ENCODE peak calls at places on chromosomes 6 and 20, in nine cellular contexts. A is effector CD4-positive, alpha-beta T cell; E is CD4-positive, alpha-beta T cell; P is kidney tubule cell; Z is astrocyte of the spinal cord; U is activated CD4-positive, alpha-beta T cell treated with anti-CD3 and anti-CD28 coated beads for 48 hours; F is AG08395; W is stimulated activated CD4-positive, alpha-beta T cell treated with anti-CD3 and anti-CD28 coated beads, Interleukin-1b, Interleukin-23, amount 100 ng/mL, for 24 hours; Y is putamen. O is an unnamed sample.

GRCh38 chr20:63860325-63861051 is 810 bp upstream of the ABHD16B start:
- DNase-seq in U (no peak), E (no peak), Y (no peak), P (no peak), F (no peak), A (no peak), Z (no peak), W (no peak), O (no peak)

GRCh38 chr20:36112112-36112511 is 42.4 kb upstream of the EPB41L1 start:
- DNase-seq in U (no peak), W (no peak), F (no peak), P (no peak), Y (no peak), A (no peak), E (no peak), Z (no peak), O (no peak)

GRCh38 chr20:17570347-17571152 is 675 bp downstream of the DSTN start:
- DNase-seq in Y (peak), U (no peak), Z (peak), F (peak), A (peak), E (peak), P (peak), W (no peak), O (no peak)

GRCh38 chr20:38894091-38894847 is 31.9 kb upstream of the FAM83D start:
- DNase-seq in E (no peak), F (no peak), W (no peak), P (no peak), U (no peak), Z (no peak), A (no peak), Y (no peak), O (no peak)

GRCh38 chr6:154462425-154462824 is 48.1 kb downstream of the CNKSR3 start:
- DNase-seq in Z (no peak), E (no peak), P (no peak), F (no peak), U (no peak), A (no peak), W (no peak), Y (no peak), O (no peak)

GRCh38 chr6:20404641-20405032 is 3.0 kb downstream of the E2F3 start:
- DNase-seq in Y (peak), W (peak), U (peak), P (peak), Z (peak), F (peak), E (peak), A (peak), O (peak)

GRCh38 chr20:11000416-11000815 is 326.6 kb upstream of the JAG1 start:
- DNase-seq in E (no peak), P (no peak), Y (no peak), F (no peak), W (no peak), U (no peak), Z (no peak), A (no peak), O (no peak)

GRCh38 chr6:135251964-135252429 is 70.9 kb downstream of the MYB start:
- DNase-seq in W (no peak), A (no peak), Y (no peak), U (peak), F (peak), Z (peak), P (peak), E (no peak), O (no peak)

GRCh38 chr6:156950084-156950483 is 172.9 kb downstream of the ARID1B start:
- DNase-seq in W (no peak), U (no peak), P (no peak), Y (no peak), A (no peak), Z (no peak), E (no peak), F (no peak), O (no peak)

GRCh38 chr6:140193269-140193668 is 818.8 kb upstream of the CITED2 start:
- DNase-seq in U (no peak), A (no peak), E (no peak), Y (no peak), F (no peak), P (no peak), W (no peak), Z (no peak), O (no peak)

GRCh38 chr6:142671791-142672190 is 273.2 kb downstream of the HIVEP2 start:
- DNase-seq in U (no peak), Y (no peak), Z (no peak), E (no peak), F (no peak), A (no peak), W (no peak), P (no peak), O (no peak)

GRCh38 chr6:10418862-10419748 is 4.2 kb upstream of the TFAP2A start:
- DNase-seq in P (peak), E (no peak), Y (no peak), W (no peak), U (peak), F (no peak), Z (peak), A (no peak), O (peak)

GRCh38 chr20:58891686-58892125 is 39.2 kb downstream of the GNAS start:
- DNase-seq in Y (no peak), Z (no peak), E (no peak), P (no peak), U (peak), F (no peak), A (no peak), W (no peak), O (no peak)

GRCh38 chr6:112595841-112596240 is 248.7 kb downstream of the RFPL4B start:
- DNase-seq in P (no peak), Y (no peak), A (no peak), E (no peak), W (no peak), Z (no peak), F (peak), U (no peak), O (no peak)

GRCh38 chr6:82955841-82956240 is 109.8 kb downstream of the UBE3D start:
- DNase-seq in A (no peak), U (no peak), Y (no peak), W (no peak), Z (peak), F (peak), E (no peak), P (peak), O (no peak)

GRCh38 chr20:3753098-3753497 is 14.5 kb downstream of the ADISSP start:
- DNase-seq in W (no peak), Y (peak), F (peak), A (peak), Z (peak), E (peak), U (peak), P (peak), O (peak)

GRCh38 chr20:36298795-36299339 is 7.3 kb upstream of the DLGAP4 start:
- DNase-seq in Z (no peak), P (no peak), W (no peak), F (no peak), U (no peak), A (no peak), E (no peak), Y (no peak), O (no peak)

GRCh38 chr6:37741757-37742400 is 44.2 kb upstream of the MDGA1 start:
- DNase-seq in Z (no peak), F (peak), A (no peak), E (no peak), U (peak), P (peak), Y (no peak), W (no peak), O (no peak)

GRCh38 chr20:4130404-4131189 is 115.2 kb upstream of the RNF24 start:
- DNase-seq in P (peak), E (no peak), W (no peak), Z (peak), Y (no peak), F (peak), A (no peak), U (peak), O (no peak)

GRCh38 chr6:130778946-130779657 is 48.1 kb upstream of the SMLR1 start:
- DNase-seq in U (no peak), Y (no peak), W (no peak), A (no peak), F (peak), Z (peak), P (peak), E (no peak), O (no peak)

GRCh38 chr20:19934792-19935491 is 82.2 kb upstream of the NAA20 start:
- DNase-seq in A (no peak), Y (peak), Z (no peak), P (peak), F (peak), W (no peak), E (no peak), U (no peak), O (no peak)

GRCh38 chr6:18528084-18528743 is 141.1 kb downstream of the RNF144B start:
- DNase-seq in W (no peak), Z (peak), U (no peak), E (no peak), Y (no peak), F (peak), P (peak), A (no peak), O (no peak)

GRCh38 chr20:23234311-23235078 is 116.1 kb upstream of the NXT1 start:
- DNase-seq in P (no peak), Z (peak), W (no peak), U (no peak), A (no peak), E (no peak), Y (no peak), F (peak), O (no peak)

GRCh38 chr6:72788188-72788587 is 166.3 kb downstream of the KCNQ5 start:
- DNase-seq in A (no peak), Y (no peak), F (no peak), U (no peak), E (no peak), W (no peak), P (peak), Z (peak), O (no peak)

GRCh38 chr6:44733146-44733545 is 345.6 kb downstream of the CDC5L start:
- DNase-seq in Z (no peak), P (no peak), F (no peak), U (no peak), E (no peak), W (no peak), A (no peak), Y (no peak), O (no peak)

O was measured in mesothelial cell of epicardium.